ENCODE peak calls at places on chromosomes 1 and 21, in six cellular contexts. M is brain microvascular endothelial cell, U is cardiac muscle cell, D is osteocyte, V is lower leg skin, O is testis. Y is an unnamed sample.

GRCh38 chr1:27961646-27962221 is 2.0 kb downstream of the XKR8 start:
- DNase-seq in M (no peak), U (no peak), D (no peak), V (no peak), O (no peak), Y (no peak)

GRCh38 chr1:160346953-160347352 is 3.8 kb downstream of the NCSTN start:
- DNase-seq in M (no peak), U (no peak), D (no peak), V (no peak), O (no peak), Y (no peak)

GRCh38 chr21:44869860-44870747 is 3.4 kb downstream of the PTTG1IP start:
- DNase-seq in M (peak), U (peak), D (no peak), V (no peak), O (peak), Y (no peak)

GRCh38 chr1:22053861-22054770 is 1.6 kb downstream of the CDC42 start:
- DNase-seq in M (no peak), U (peak), D (no peak), V (peak), O (peak), Y (no peak)

GRCh38 chr21:34337741-34338140 is 26.1 kb upstream of the KCNE2 start:
- DNase-seq in M (no peak), U (no peak), D (no peak), V (peak), O (no peak), Y (no peak)

GRCh38 chr1:115969509-115969908 is 6.8 kb upstream of the SLC22A15 start:
- DNase-seq in M (no peak), U (peak), D (no peak), V (no peak), O (peak), Y (peak)

GRCh38 chr1:228150021-228150457 is 309 bp downstream of the GJC2 start:
- DNase-seq in M (no peak), U (no peak), D (no peak), V (peak), O (no peak), Y (no peak)

GRCh38 chr1:230641900-230642262 is 400 bp upstream of the COG2 start:
- DNase-seq in M (no peak), U (no peak), D (no peak), V (peak), O (no peak), Y (no peak)

GRCh38 chr1:244466724-244467123 is 5.7 kb downstream of the CATSPERE start:
- DNase-seq in M (no peak), U (no peak), D (no peak), V (no peak), O (no peak), Y (no peak)

GRCh38 chr1:23273450-23274133 is 56.3 kb upstream of the HTR1D start:
- DNase-seq in M (peak), U (peak), D (peak), V (peak), O (no peak), Y (no peak)

GRCh38 chr1:246631426-246631825 is 65.2 kb downstream of the CNST start:
- DNase-seq in M (peak), U (no peak), D (no peak), V (no peak), O (no peak), Y (no peak)

GRCh38 chr1:55052221-55053142 is 13.1 kb downstream of the PCSK9 start:
- DNase-seq in M (no peak), U (no peak), D (no peak), V (no peak), O (no peak), Y (no peak)

GRCh38 chr1:151309851-151310323 is 17.3 kb downstream of the PI4KB start:
- DNase-seq in M (peak), U (peak), D (no peak), V (no peak), O (no peak), Y (no peak)

GRCh38 chr1:201221201-201221846 is 30.7 kb downstream of the IGFN1 start:
- DNase-seq in M (no peak), U (no peak), D (peak), V (peak), O (no peak), Y (no peak)

GRCh38 chr1:50251592-50252165 is 143.0 kb downstream of the ELAVL4 start:
- DNase-seq in M (no peak), U (no peak), D (no peak), V (no peak), O (no peak), Y (no peak)

GRCh38 chr1:174877208-174877673 is 122.5 kb upstream of the CACYBP start:
- DNase-seq in M (no peak), U (no peak), D (no peak), V (no peak), O (no peak), Y (no peak)

GRCh38 chr1:220887868-220888664 is 8.8 kb downstream of the HLX start:
- DNase-seq in M (no peak), U (no peak), D (no peak), V (no peak), O (no peak), Y (no peak)

GRCh38 chr21:15968911-15969310 is 239.1 kb downstream of the USP25 start:
- DNase-seq in M (no peak), U (no peak), D (no peak), V (no peak), O (no peak), Y (no peak)

GRCh38 chr1:52348704-52349301 is 17.2 kb downstream of the CC2D1B start:
- DNase-seq in M (peak), U (peak), D (no peak), V (peak), O (peak), Y (no peak)

GRCh38 chr1:60348884-60349283 is 275.3 kb upstream of the C1orf87 start:
- DNase-seq in M (no peak), U (no peak), D (no peak), V (no peak), O (no peak), Y (no peak)

GRCh38 chr1:63813829-63814277 is 40.0 kb downstream of the ROR1 start:
- DNase-seq in M (peak), U (peak), D (no peak), V (no peak), O (no peak), Y (no peak)

GRCh38 chr1:1340185-1340584 is 9.0 kb downstream of the DVL1 start:
- DNase-seq in M (no peak), U (no peak), D (no peak), V (no peak), O (no peak), Y (no peak)

GRCh38 chr1:177945943-177946650 is 23.8 kb downstream of the SEC16B start:
- DNase-seq in M (peak), U (peak), D (peak), V (no peak), O (peak), Y (peak)

GRCh38 chr1:109782514-109782913 is 18.8 kb upstream of the EPS8L3 start:
- DNase-seq in M (no peak), U (peak), D (no peak), V (no peak), O (no peak), Y (no peak)

GRCh38 chr1:151976015-151976343 is 17.7 kb downstream of the S100A10 start:
- DNase-seq in M (no peak), U (no peak), D (no peak), V (no peak), O (no peak), Y (no peak)

GRCh38 chr1:155974208-155975165 is 3.9 kb downstream of the ARHGEF2 start:
- DNase-seq in M (no peak), U (no peak), D (no peak), V (no peak), O (no peak), Y (no peak)

GRCh38 chr1:201917362-201918033 is 28.8 kb downstream of the SHISA4 start:
- DNase-seq in M (peak), U (peak), D (no peak), V (no peak), O (peak), Y (no peak)

GRCh38 chr1:29394521-29394921 is 158.2 kb downstream of the PTPRU start:
- DNase-seq in M (no peak), U (no peak), D (peak), V (peak), O (peak), Y (no peak)

GRCh38 chr1:156655151-156655903 is 13.4 kb downstream of the BCAN start:
- DNase-seq in M (no peak), U (no peak), D (no peak), V (no peak), O (no peak), Y (no peak)

GRCh38 chr1:155082941-155083541 is 4.4 kb downstream of the EFNA3 start:
- DNase-seq in M (no peak), U (no peak), D (no peak), V (peak), O (no peak), Y (no peak)

GRCh38 chr1:109926662-109927300 is 16.1 kb downstream of the CSF1 start:
- DNase-seq in M (peak), U (peak), D (no peak), V (peak), O (no peak), Y (no peak)

GRCh38 chr1:18283601-18284385 is 176.2 kb downstream of the IGSF21 start:
- DNase-seq in M (no peak), U (no peak), D (no peak), V (no peak), O (no peak), Y (no peak)

GRCh38 chr1:115036814-115037535 is 7.3 kb downstream of the TSHB start:
- DNase-seq in M (no peak), U (no peak), D (no peak), V (no peak), O (no peak), Y (no peak)

GRCh38 chr1:111747947-111748346 is 7.8 kb upstream of the DDX20 start:
- DNase-seq in M (no peak), U (no peak), D (no peak), V (no peak), O (no peak), Y (no peak)

GRCh38 chr1:218494449-218494852 is 149.3 kb downstream of the TGFB2 start:
- DNase-seq in M (no peak), U (no peak), D (no peak), V (no peak), O (no peak), Y (no peak)

DNA sequence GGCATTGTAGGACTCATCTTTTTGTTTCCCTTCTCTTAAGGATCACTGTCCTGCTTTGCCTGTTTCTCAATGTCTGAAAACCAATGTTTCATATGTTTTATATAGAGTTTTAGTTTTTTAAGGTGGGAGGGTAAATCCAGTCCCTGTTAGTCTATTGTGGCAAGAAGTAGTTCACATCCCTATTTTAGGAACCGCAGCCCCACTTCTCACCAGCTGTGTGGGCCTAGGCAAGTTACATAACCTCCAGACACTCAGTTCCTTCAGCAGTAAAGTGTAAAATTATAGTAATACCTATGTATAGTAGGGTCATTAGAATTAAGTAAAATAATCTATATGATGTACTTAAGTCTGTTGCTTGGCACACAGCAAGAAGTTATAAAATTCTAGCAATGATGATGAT is 105.8 kb upstream of the WLS start:
- DNase-seq in M (no peak), U (no peak), D (no peak), V (no peak), O (no peak), Y (no peak)
- TF ChIP-seq CTCF in M (no peak), U (no peak), D (no peak), V (no peak), O (no peak), Y (no peak)

GRCh38 chr1:179599623-179600249 is 8.1 kb downstream of the TDRD5 start:
- DNase-seq in M (peak), U (peak), D (no peak), V (no peak), O (peak), Y (peak)
- TF ChIP-seq CTCF in M (peak), U (peak), D (peak), V (no peak), O (peak), Y (no peak)

GRCh38 chr1:76595024-76595423 is 272.3 kb upstream of the ST6GALNAC5 start:
- DNase-seq in M (no peak), U (no peak), D (no peak), V (no peak), O (no peak), Y (no peak)

GRCh38 chr1:76593614-76594013 is 273.7 kb upstream of the ST6GALNAC5 start:
- DNase-seq in M (no peak), U (no peak), D (no peak), V (no peak), O (no peak), Y (no peak)

GRCh38 chr1:76587213-76587612 is 280.1 kb upstream of the ST6GALNAC5 start:
- DNase-seq in M (no peak), U (no peak), D (no peak), V (no peak), O (no peak), Y (no peak)

GRCh38 chr1:76585980-76586674 is 281.2 kb upstream of the ST6GALNAC5 start:
- DNase-seq in M (no peak), U (no peak), D (no peak), V (no peak), O (no peak), Y (no peak)

DNA sequence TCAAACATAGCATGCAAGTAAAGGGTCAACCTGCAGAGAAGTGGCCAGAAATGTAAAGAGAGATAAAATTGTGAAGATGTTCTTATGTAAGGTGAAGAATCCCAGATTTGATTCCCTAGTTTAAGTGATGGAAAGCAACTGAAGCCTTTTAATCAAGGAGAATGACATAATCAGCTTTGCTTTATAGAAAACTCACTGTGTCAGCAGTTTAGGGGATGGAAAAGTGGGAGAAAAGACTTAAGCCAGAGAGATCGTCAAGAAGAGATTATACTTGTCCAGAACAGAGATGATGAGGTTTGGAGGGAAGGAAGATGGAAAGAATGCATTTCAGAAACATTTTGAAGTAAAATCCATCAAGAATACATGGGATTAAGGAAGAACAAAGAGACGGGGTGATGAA is 275.3 kb upstream of the ST6GALNAC5 start:
- DNase-seq in M (no peak), U (no peak), D (no peak), V (no peak), O (no peak), Y (no peak)
- TF ChIP-seq CTCF in M (no peak), U (no peak), D (no peak), V (no peak), O (no peak), Y (no peak)

GRCh38 chr21:30838536-30838935 is 9.0 kb upstream of the KRTAP7-1 start:
- DNase-seq in M (no peak), U (no peak), D (no peak), V (no peak), O (peak), Y (no peak)

GRCh38 chr21:30842990-30843389 is 13.4 kb upstream of the KRTAP7-1 start:
- DNase-seq in M (no peak), U (no peak), D (no peak), V (no peak), O (no peak), Y (no peak)

GRCh38 chr21:30839304-30839703 is 9.7 kb upstream of the KRTAP7-1 start:
- DNase-seq in M (peak), U (peak), D (no peak), V (no peak), O (peak), Y (peak)
- TF ChIP-seq CTCF in M (peak), U (no peak), D (peak), V (no peak), O (peak), Y (peak)

DNA sequence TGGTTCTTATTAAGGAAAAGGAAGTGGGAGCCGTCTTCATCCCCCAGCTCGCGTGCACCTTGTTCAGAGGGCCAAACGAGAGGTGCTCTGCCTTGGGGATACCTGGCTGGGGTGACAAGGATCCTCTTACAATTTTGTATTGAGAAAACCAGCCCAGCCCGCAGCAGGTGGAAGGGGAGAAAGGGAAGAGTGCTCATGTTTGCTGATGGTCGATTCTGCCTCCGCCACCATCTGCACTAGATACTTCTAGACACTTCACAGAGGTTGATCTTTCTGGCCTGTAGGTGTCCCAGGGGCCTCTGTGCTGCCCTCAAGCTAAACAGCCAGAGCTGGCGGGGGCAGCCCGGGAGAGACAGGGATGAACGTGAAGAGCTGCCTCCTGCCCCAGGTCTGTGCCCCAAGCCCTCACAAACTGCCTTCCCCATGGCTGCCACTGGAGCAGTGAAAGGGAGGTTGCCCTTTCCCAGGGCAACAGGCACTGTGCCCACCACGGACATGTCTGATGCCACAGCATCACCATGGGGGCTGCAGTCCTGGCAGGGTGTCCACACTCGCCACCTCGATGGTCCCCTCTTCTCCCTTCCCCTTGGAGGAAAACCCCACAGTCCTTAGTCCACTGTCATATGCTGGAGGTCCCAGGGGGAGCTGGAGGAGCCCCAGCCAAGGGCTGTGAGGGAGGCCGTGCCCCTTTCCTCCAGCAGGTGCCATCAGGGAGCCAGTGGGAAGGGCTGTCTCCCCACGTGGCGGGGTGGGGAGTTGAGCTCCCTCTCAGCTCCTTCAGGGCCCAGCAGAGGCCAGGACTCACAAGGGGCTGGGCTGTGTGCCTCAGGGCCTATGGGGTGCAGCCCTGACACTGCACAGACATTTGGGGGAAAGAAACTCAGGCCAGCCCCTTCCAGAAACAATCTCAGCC is 8.1 kb downstream of the ADPRS start:
- DNase-seq in M (no peak), U (peak), D (no peak), V (no peak), O (peak), Y (peak)
- TF ChIP-seq CTCF in M (peak), U (no peak), D (peak), V (no peak), O (peak), Y (no peak)

GRCh38 chr1:58815680-58816071 is 31.8 kb upstream of the JUN start:
- DNase-seq in M (peak), U (no peak), D (no peak), V (no peak), O (peak), Y (peak)

GRCh38 chr1:58816747-58817221 is 32.9 kb upstream of the JUN start:
- DNase-seq in M (no peak), U (peak), D (no peak), V (no peak), O (no peak), Y (no peak)

GRCh38 chr1:58815069-58815679 is 31.3 kb upstream of the JUN start:
- DNase-seq in M (peak), U (peak), D (peak), V (peak), O (peak), Y (peak)

GRCh38 chr1:58814251-58815068 is 30.6 kb upstream of the JUN start:
- DNase-seq in M (peak), U (peak), D (no peak), V (peak), O (peak), Y (no peak)

GRCh38 chr1:58816072-58816746 is 32.4 kb upstream of the JUN start:
- DNase-seq in M (peak), U (peak), D (peak), V (peak), O (peak), Y (peak)
- TF ChIP-seq CTCF in M (peak), U (no peak), D (no peak), V (no peak), O (no peak), Y (no peak)

DNA sequence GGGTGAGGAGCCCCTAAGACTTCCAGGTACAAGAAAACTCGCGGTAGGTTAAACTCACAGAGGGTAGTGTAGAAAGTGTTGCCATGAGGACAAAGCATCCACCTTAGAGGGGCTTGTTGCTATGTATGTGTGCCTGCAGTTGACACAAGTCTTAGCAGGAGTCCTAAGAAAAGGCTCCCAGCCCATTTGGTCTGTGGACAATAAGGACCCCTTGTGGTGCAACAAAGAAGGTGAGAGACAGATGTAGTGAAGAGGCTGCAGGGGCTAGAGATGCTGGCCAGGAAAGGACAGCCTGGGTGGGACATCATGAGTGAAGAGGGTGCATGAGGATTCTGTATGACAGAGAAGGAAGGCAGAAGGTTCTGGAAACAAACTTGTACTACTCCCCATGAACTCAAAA is 36.3 kb upstream of the IL10 start:
- DNase-seq in M (peak), U (peak), D (no peak), V (no peak), O (peak), Y (peak)
- TF ChIP-seq CTCF in M (peak), U (peak), D (peak), V (no peak), O (no peak), Y (peak)

GRCh38 chr1:173258484-173259264 is 51.5 kb upstream of the TNFSF4 start:
- DNase-seq in M (no peak), U (no peak), D (no peak), V (no peak), O (no peak), Y (no peak)
- TF ChIP-seq CTCF in M (no peak), U (no peak), D (no peak), V (no peak), O (no peak), Y (no peak)

GRCh38 chr1:6523566-6523965 is 30.7 kb downstream of the NOL9 start:
- DNase-seq in M (no peak), U (peak), D (no peak), V (no peak), O (peak), Y (no peak)
- TF ChIP-seq CTCF in M (peak), U (peak), D (peak), V (no peak), O (no peak), Y (peak)